ENCODE peak calls at places on chromosomes 16 and 17, in four cellular contexts. X is suprapubic skin, I is heart right ventricle, A is mucosa of descending colon. D is an unnamed sample.

GRCh38 chr16:67963325-67964321 is 4.8 kb downstream of the SLC12A4 start:
- DNase-seq in A (no peak), I (no peak), X (peak), D (no peak)

GRCh38 chr17:67105213-67105612 is 60.9 kb downstream of the CACNG1 start:
- DNase-seq in I (no peak), A (no peak), X (no peak), D (no peak)

GRCh38 chr16:64996641-64997040 is 125.2 kb downstream of the CDH11 start:
- DNase-seq in A (no peak), I (no peak), X (no peak), D (no peak)

GRCh38 chr17:16491703-16492612 is at the start of gene LRRC75A:
- DNase-seq in X (no peak), I (peak), A (peak), D (no peak)

GRCh38 chr17:880074-880870 is 98.1 kb downstream of the MRM3 start:
- DNase-seq in A (no peak), X (no peak), I (peak), D (no peak)

GRCh38 chr16:19095699-19096098 is 18.1 kb upstream of the ITPRIPL2 start:
- DNase-seq in X (no peak), A (no peak), I (no peak), D (no peak)

GRCh38 chr16:65936096-65936495 is 430.4 kb upstream of the CDH5 start:
- DNase-seq in I (no peak), X (no peak), A (no peak), D (no peak)

GRCh38 chr17:10075919-10076318 is 122.5 kb downstream of the GAS7 start:
- DNase-seq in X (no peak), I (no peak), A (no peak), D (no peak)

DNA sequence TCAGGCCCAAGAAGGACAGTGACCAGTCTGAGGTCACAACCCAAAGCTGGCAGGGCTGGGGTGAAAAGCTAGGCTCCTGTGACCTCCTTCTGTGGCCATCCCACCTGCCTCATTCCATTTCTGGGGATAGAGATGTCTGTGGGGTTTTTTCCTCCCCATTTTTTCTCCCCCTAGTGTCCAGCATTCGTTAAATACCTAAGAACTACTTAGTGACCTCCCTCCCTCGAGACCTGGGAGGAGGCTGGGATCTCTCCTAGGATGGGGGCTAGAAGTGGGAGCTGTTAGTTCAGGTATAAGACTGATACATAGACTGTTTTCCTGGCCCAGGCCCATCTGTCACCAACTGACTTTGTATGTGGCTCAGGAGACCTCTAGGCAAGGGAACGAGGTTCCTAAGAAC is 20.5 kb upstream of the STAC2 start:
- DNase-seq in A (no peak), I (no peak), X (no peak), D (no peak)
- TF ChIP-seq CTCF in A (no peak), I (no peak), X (no peak), D (no peak)

DNA sequence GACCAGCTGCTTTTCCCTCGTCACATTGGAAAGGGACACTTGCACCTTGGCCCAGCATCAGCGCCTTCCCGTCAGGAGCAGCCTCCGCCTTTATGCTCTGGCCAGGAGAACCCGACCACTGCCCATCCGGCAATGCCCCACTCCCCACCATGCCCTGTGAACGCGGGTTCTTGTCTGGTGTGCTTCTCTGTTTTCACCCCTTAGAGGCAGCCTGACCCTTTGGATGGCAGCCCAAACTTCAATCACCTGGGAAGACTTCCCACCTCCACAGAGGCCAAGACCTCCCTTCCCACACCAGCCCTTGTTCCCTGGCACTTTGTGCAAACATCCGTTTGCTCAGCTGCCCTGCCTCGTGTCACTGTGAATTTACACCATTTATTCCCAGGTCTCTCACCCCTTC is 87.0 kb downstream of the DNAH17 start:
- DNase-seq in I (no peak), A (no peak), X (no peak), D (no peak)
- H3K4me3 ChIP-seq in I (no peak), A (no peak), X (no peak), D (no peak)

GRCh38 chr16:30658731-30659506 is 688 bp downstream of the FBRS start:
- DNase-seq in A (peak), X (peak), I (peak), D (peak)
- TF ChIP-seq CTCF in A (no peak), X (peak), I (no peak), D (no peak)

DNA sequence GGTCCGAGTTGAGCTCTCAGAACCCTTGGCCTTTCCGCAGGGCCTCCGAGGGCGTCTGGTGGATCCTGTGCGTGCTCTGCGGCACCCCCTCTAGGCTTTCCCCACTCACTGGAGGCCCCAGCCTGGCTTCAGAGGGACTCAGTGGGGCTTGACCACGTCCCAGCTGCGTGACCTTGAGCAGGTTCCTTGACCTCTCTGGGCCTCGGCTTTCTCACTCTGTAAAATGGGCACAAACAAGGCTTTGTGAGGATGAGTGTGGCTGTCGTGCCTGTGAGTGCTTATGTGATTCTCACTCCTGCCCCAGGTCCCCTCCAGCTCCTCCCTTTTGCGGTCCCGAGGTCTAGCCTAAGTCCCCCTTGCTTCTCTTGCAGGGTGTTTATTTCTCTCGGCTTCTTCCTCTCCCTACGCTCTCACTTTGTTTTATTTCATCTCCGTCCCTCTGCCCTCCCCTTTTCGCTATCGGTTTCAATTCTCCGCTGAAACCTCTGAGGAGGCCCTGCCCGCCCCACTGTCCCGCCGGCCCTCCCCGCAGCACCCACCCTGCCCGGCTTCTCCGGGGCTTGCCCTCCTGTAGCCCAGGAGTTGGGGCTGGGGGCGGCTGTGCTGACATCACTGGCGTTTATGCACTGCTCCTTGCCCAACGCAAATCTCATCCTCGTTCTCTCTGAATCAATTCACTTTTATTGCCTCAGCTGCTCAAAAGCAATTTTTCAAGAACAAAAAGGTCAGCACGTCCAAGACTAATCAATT is 82.3 kb upstream of the CBX4 start:
- DNase-seq in X (no peak), A (peak), I (no peak), D (no peak)
- H3K4me3 ChIP-seq in X (no peak), A (no peak), I (no peak), D (no peak)

DNA sequence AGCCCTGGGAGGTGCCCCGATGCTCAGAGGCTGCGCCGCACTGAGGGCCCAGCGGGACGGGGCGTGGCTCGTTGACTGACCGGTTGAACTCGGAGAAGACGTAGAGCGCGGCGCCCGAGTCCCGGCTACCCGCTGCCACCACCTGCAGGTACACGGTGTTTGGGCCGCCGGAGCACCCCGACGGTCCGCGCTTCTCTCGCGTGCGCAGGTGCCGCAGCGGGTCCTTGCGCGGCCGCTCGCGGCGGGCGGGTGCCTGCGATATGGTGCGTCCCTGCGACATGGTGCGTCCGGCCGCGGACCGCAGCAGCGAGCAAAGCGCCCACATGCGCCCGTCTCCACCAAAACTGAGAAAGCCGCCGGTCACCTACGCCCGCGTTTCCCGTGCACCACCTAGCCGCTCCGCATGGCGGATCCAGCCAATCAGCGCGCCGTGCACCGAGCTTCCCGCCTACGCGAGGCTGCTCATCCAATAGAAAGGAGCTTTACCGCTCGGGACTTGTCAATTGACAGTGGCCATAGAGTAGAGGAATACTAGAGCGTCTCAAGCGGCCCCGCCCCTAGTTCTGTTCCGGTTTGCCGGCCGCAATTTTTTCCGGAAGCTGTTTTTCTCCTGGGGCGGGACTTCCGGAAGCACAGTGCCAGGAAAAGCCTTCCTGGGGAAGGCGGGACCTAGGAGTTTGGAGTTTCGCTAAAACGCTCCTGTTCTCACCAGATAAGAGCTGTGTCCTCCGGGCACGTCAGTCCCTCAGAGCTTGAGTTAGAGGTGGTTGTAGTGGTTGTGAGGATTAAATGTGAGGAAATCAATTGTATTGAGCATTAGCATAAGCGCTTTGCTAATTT is at the start of gene ELAC2:
- DNase-seq in A (peak), X (peak), I (peak), D (peak)
- TF ChIP-seq CTCF in A (peak), X (no peak), I (no peak), D (peak)

GRCh38 chr16:11742041-11742535 is 569 bp downstream of the TXNDC11 start:
- DNase-seq in X (peak), A (peak), I (peak), D (no peak)

GRCh38 chr16:11742536-11743307 is at the start of gene TXNDC11:
- DNase-seq in X (peak), A (peak), I (peak), D (peak)

GRCh38 chr16:11738742-11739544 is 3.7 kb downstream of the TXNDC11 start:
- DNase-seq in X (no peak), A (no peak), I (no peak), D (no peak)

GRCh38 chr16:11737678-11738077 is 5.0 kb downstream of the TXNDC11 start:
- DNase-seq in X (no peak), A (no peak), I (no peak), D (no peak)

DNA sequence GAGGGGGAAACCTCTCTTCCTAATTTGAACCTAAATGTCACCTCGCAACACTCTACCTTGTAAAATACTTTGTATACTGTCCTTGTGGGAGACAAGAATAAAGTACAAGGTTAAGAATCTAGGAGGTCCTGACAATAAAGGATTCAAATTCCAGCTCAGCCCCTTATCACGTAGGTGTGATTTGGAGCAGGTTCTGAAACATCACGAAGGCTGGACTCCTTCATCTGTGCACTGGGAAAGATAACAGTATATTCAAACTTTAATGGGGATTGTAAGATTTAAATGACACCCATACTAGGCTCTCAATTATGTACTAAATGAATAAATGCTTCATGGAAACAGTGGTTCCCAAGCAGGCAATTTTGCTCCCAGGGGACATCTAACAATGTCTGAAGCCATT is 2.1 kb downstream of the TXNDC11 start:
- DNase-seq in X (no peak), A (no peak), I (no peak), D (no peak)
- H3K4me3 ChIP-seq in X (peak), A (no peak), I (peak), D (peak)